ENCODE peak calls at places on chromosomes 2 and 18, in nine cellular contexts. One of them, this sample, is unnamed.

GRCh38 chr2:7604456-7604855 is 687.2 kb downstream of the RNF144A start:
- DNase-seq in ovary: no peak
- DNase-seq in uterus: no peak
- DNase-seq in pancreas: no peak
- DNase-seq in SJSA1: no peak
- DNase-seq in GM23338: no peak
- DNase-seq in effector memory CD4-positive, alpha-beta T cell: no peak
- DNase-seq in upper lobe of right lung: no peak
- DNase-seq in IMR-90: no peak
- DNase-seq in this sample: no peak

GRCh38 chr2:240395448-240395847 is 40.0 kb upstream of the GPC1 start:
- DNase-seq in effector memory CD4-positive, alpha-beta T cell: no peak
- DNase-seq in ovary: peak; percentile 9
- DNase-seq in uterus: no peak
- DNase-seq in SJSA1: peak; percentile 22
- DNase-seq in IMR-90: no peak
- DNase-seq in upper lobe of right lung: no peak
- DNase-seq in GM23338: no peak
- DNase-seq in pancreas: no peak
- DNase-seq in this sample: no peak

GRCh38 chr2:228728961-228729360 is 542.1 kb downstream of the PID1 start:
- DNase-seq in SJSA1: no peak
- DNase-seq in pancreas: no peak
- DNase-seq in GM23338: peak; percentile 35
- DNase-seq in upper lobe of right lung: no peak
- DNase-seq in ovary: no peak
- DNase-seq in effector memory CD4-positive, alpha-beta T cell: no peak
- DNase-seq in IMR-90: no peak
- DNase-seq in uterus: no peak
- DNase-seq in this sample: no peak

GRCh38 chr2:144215207-144215606 is 304.7 kb downstream of the ZEB2 start:
- DNase-seq in GM23338: no peak
- DNase-seq in IMR-90: no peak
- DNase-seq in effector memory CD4-positive, alpha-beta T cell: no peak
- DNase-seq in ovary: no peak
- DNase-seq in SJSA1: no peak
- DNase-seq in upper lobe of right lung: no peak
- DNase-seq in uterus: no peak
- DNase-seq in pancreas: no peak
- DNase-seq in this sample: no peak

GRCh38 chr18:54812885-54813284 is 15.4 kb upstream of the RAB27B start:
- DNase-seq in SJSA1: no peak
- DNase-seq in IMR-90: no peak
- DNase-seq in pancreas: no peak
- DNase-seq in upper lobe of right lung: no peak
- DNase-seq in ovary: no peak
- DNase-seq in uterus: no peak
- DNase-seq in effector memory CD4-positive, alpha-beta T cell: no peak
- DNase-seq in GM23338: no peak
- DNase-seq in this sample: no peak

GRCh38 chr2:241659150-241659739 is 21.8 kb downstream of the ATG4B start:
- DNase-seq in upper lobe of right lung: no peak
- DNase-seq in IMR-90: peak; percentile 73
- DNase-seq in GM23338: peak; percentile 82
- DNase-seq in uterus: peak; percentile 66
- DNase-seq in SJSA1: peak; percentile 68
- DNase-seq in ovary: peak; percentile 77
- DNase-seq in effector memory CD4-positive, alpha-beta T cell: no peak
- DNase-seq in pancreas: peak; percentile 44
- DNase-seq in this sample: no peak

GRCh38 chr2:42101641-42102605 is 54.1 kb downstream of the PKDCC start:
- DNase-seq in ovary: peak; percentile 81
- DNase-seq in GM23338: peak; percentile 72
- DNase-seq in effector memory CD4-positive, alpha-beta T cell: peak; percentile 94
- DNase-seq in uterus: peak; percentile 67
- DNase-seq in upper lobe of right lung: peak; percentile 93
- DNase-seq in pancreas: peak; percentile 44
- DNase-seq in SJSA1: peak; percentile 85
- DNase-seq in IMR-90: peak; percentile 93
- DNase-seq in this sample: peak; percentile 94

GRCh38 chr18:5970032-5970431 is 74.7 kb upstream of the TMEM200C start:
- DNase-seq in pancreas: no peak
- DNase-seq in GM23338: peak; percentile 21
- DNase-seq in upper lobe of right lung: no peak
- DNase-seq in SJSA1: no peak
- DNase-seq in effector memory CD4-positive, alpha-beta T cell: no peak
- DNase-seq in IMR-90: no peak
- DNase-seq in ovary: no peak
- DNase-seq in uterus: no peak
- DNase-seq in this sample: no peak

GRCh38 chr18:43396266-43396665 is 119.0 kb upstream of the SYT4 start:
- DNase-seq in SJSA1: no peak
- DNase-seq in upper lobe of right lung: no peak
- DNase-seq in pancreas: no peak
- DNase-seq in effector memory CD4-positive, alpha-beta T cell: no peak
- DNase-seq in GM23338: peak; percentile 52
- DNase-seq in ovary: no peak
- DNase-seq in IMR-90: no peak
- DNase-seq in uterus: no peak
- DNase-seq in this sample: no peak

GRCh38 chr2:13289310-13289709 is 572.6 kb downstream of the TRIB2 start:
- DNase-seq in GM23338: no peak
- DNase-seq in uterus: no peak
- DNase-seq in SJSA1: no peak
- DNase-seq in ovary: no peak
- DNase-seq in effector memory CD4-positive, alpha-beta T cell: no peak
- DNase-seq in upper lobe of right lung: no peak
- DNase-seq in pancreas: no peak
- DNase-seq in IMR-90: no peak
- DNase-seq in this sample: no peak

GRCh38 chr2:85583667-85584353 is 421 bp upstream of the VAMP5 start:
- DNase-seq in uterus: no peak
- DNase-seq in upper lobe of right lung: no peak
- DNase-seq in IMR-90: no peak
- DNase-seq in SJSA1: no peak
- DNase-seq in effector memory CD4-positive, alpha-beta T cell: no peak
- DNase-seq in ovary: no peak
- DNase-seq in GM23338: no peak
- DNase-seq in pancreas: no peak
- DNase-seq in this sample: no peak

GRCh38 chr2:160555420-160555819 is 61.8 kb upstream of the RBMS1 start:
- DNase-seq in SJSA1: no peak
- DNase-seq in pancreas: no peak
- DNase-seq in IMR-90: no peak
- DNase-seq in uterus: no peak
- DNase-seq in ovary: no peak
- DNase-seq in effector memory CD4-positive, alpha-beta T cell: no peak
- DNase-seq in upper lobe of right lung: no peak
- DNase-seq in GM23338: no peak
- DNase-seq in this sample: no peak

GRCh38 chr2:181239400-181239799 is 217.8 kb upstream of the ITGA4 start:
- DNase-seq in upper lobe of right lung: no peak
- DNase-seq in IMR-90: no peak
- DNase-seq in SJSA1: no peak
- DNase-seq in uterus: no peak
- DNase-seq in effector memory CD4-positive, alpha-beta T cell: no peak
- DNase-seq in pancreas: no peak
- DNase-seq in GM23338: peak; percentile 58
- DNase-seq in ovary: no peak
- DNase-seq in this sample: no peak

GRCh38 chr2:53787255-53787910 is 539 bp downstream of the ERLEC1 start:
- DNase-seq in GM23338: peak; percentile 8
- DNase-seq in upper lobe of right lung: no peak
- DNase-seq in ovary: no peak
- DNase-seq in IMR-90: peak; percentile 48
- DNase-seq in SJSA1: no peak
- DNase-seq in effector memory CD4-positive, alpha-beta T cell: no peak
- DNase-seq in uterus: no peak
- DNase-seq in pancreas: no peak
- DNase-seq in this sample: no peak

GRCh38 chr2:236684534-236685256 is 115.1 kb downstream of the ACKR3 start:
- DNase-seq in SJSA1: no peak
- DNase-seq in uterus: no peak
- DNase-seq in ovary: no peak
- DNase-seq in pancreas: no peak
- DNase-seq in GM23338: peak; percentile 50
- DNase-seq in IMR-90: no peak
- DNase-seq in effector memory CD4-positive, alpha-beta T cell: no peak
- DNase-seq in upper lobe of right lung: no peak
- DNase-seq in this sample: no peak

GRCh38 chr18:44513233-44513632 is 167.5 kb upstream of the SETBP1 start:
- DNase-seq in uterus: no peak
- DNase-seq in upper lobe of right lung: no peak
- DNase-seq in SJSA1: no peak
- DNase-seq in effector memory CD4-positive, alpha-beta T cell: no peak
- DNase-seq in IMR-90: no peak
- DNase-seq in pancreas: no peak
- DNase-seq in ovary: no peak
- DNase-seq in GM23338: no peak
- DNase-seq in this sample: no peak

DNA sequence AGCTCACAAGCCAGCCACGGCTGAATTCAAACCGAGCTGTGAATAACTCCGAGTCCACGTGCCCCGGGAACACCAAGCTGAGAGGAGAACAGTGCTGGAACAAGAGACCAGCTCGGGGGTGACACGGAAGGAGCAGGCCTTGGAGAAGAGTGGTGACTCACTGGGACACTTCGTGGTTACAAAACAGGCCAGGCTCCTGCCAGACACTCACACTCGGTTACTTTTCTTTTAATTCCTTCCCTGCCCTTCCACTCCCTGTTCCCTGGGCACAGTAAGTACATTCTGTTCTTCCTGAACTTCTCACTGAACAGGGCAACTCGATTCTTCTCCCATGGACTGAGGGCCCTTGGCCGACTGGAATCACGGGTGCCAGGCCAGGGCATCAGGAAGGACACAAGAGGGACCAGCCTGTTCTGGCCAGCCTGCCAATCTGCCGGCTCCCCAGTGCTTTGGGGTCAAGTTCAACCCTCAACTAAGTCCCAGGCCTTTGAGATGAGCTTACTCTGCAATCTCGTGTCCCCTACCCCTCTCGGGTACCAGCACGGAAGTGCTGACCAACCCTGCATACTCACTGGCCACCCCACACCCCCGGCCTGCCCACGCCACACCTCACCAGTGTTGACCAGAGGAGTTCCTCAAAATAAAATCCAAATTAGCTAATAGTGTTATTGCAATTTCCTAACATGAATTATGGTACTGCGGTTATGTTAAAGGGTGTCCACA is 87.5 kb downstream of the TFCP2L1 start:
- DNase-seq in ovary: no peak
- DNase-seq in effector memory CD4-positive, alpha-beta T cell: no peak
- DNase-seq in upper lobe of right lung: peak; percentile 95
- DNase-seq in IMR-90: peak; percentile 35
- DNase-seq in uterus: no peak
- DNase-seq in SJSA1: peak; percentile 68
- DNase-seq in GM23338: no peak
- DNase-seq in pancreas: no peak
- DNase-seq in this sample: peak; percentile 93
- H3K27ac ChIP-seq in ovary: no peak overlapping the region
- H3K27ac ChIP-seq in effector memory CD4-positive, alpha-beta T cell: no peak overlapping the region
- H3K27ac ChIP-seq in upper lobe of right lung: peak overlapping the region; percentile 88
- H3K27ac ChIP-seq in IMR-90: no peak overlapping the region
- H3K27ac ChIP-seq in uterus: no peak overlapping the region
- H3K27ac ChIP-seq in SJSA1: peak overlapping the region; percentile 60
- H3K27ac ChIP-seq in GM23338: no peak overlapping the region
- H3K27ac ChIP-seq in pancreas: no peak overlapping the region
- H3K27ac ChIP-seq in this sample: peak overlapping the region; percentile 77

GRCh38 chr2:232218778-232219495 is 159.6 kb upstream of the ALPP start:
- DNase-seq in uterus: no peak
- DNase-seq in IMR-90: no peak
- DNase-seq in effector memory CD4-positive, alpha-beta T cell: no peak
- DNase-seq in ovary: no peak
- DNase-seq in SJSA1: no peak
- DNase-seq in upper lobe of right lung: no peak
- DNase-seq in pancreas: no peak
- DNase-seq in GM23338: no peak
- DNase-seq in this sample: no peak
- H3K4me3 ChIP-seq in uterus: no peak overlapping the region
- H3K4me3 ChIP-seq in IMR-90: no peak overlapping the region
- H3K4me3 ChIP-seq in effector memory CD4-positive, alpha-beta T cell: no peak overlapping the region
- H3K4me3 ChIP-seq in ovary: no peak overlapping the region
- H3K4me3 ChIP-seq in SJSA1: no peak overlapping the region
- H3K4me3 ChIP-seq in upper lobe of right lung: no peak overlapping the region
- H3K4me3 ChIP-seq in pancreas: no peak overlapping the region
- H3K4me3 ChIP-seq in GM23338: no peak overlapping the region
- H3K4me3 ChIP-seq in this sample: no peak overlapping the region

GRCh38 chr2:158990397-158991209 is 22.2 kb downstream of the TANC1 start:
- DNase-seq in upper lobe of right lung: no peak
- DNase-seq in pancreas: no peak
- DNase-seq in SJSA1: no peak
- DNase-seq in GM23338: no peak
- DNase-seq in uterus: no peak
- DNase-seq in IMR-90: peak; percentile 95
- DNase-seq in ovary: no peak
- DNase-seq in effector memory CD4-positive, alpha-beta T cell: no peak
- DNase-seq in this sample: no peak

GRCh38 chr2:158993030-158993429 is 24.6 kb downstream of the TANC1 start:
- DNase-seq in ovary: no peak
- DNase-seq in GM23338: no peak
- DNase-seq in effector memory CD4-positive, alpha-beta T cell: no peak
- DNase-seq in SJSA1: no peak
- DNase-seq in upper lobe of right lung: no peak
- DNase-seq in uterus: no peak
- DNase-seq in pancreas: no peak
- DNase-seq in IMR-90: no peak
- DNase-seq in this sample: no peak

GRCh38 chr2:158984554-158985207 is 16.2 kb downstream of the TANC1 start:
- DNase-seq in GM23338: peak; percentile 17
- DNase-seq in uterus: peak; percentile 31
- DNase-seq in SJSA1: no peak
- DNase-seq in IMR-90: peak; percentile 25
- DNase-seq in ovary: no peak
- DNase-seq in effector memory CD4-positive, alpha-beta T cell: no peak
- DNase-seq in pancreas: no peak
- DNase-seq in upper lobe of right lung: no peak
- DNase-seq in this sample: no peak

GRCh38 chr2:158989165-158989564 is 20.7 kb downstream of the TANC1 start:
- DNase-seq in ovary: no peak
- DNase-seq in uterus: no peak
- DNase-seq in SJSA1: no peak
- DNase-seq in GM23338: no peak
- DNase-seq in pancreas: no peak
- DNase-seq in upper lobe of right lung: no peak
- DNase-seq in IMR-90: no peak
- DNase-seq in effector memory CD4-positive, alpha-beta T cell: no peak
- DNase-seq in this sample: no peak

GRCh38 chr2:158988501-158988900 is 20.1 kb downstream of the TANC1 start:
- DNase-seq in SJSA1: no peak
- DNase-seq in GM23338: peak; percentile 11
- DNase-seq in effector memory CD4-positive, alpha-beta T cell: no peak
- DNase-seq in uterus: no peak
- DNase-seq in ovary: no peak
- DNase-seq in upper lobe of right lung: no peak
- DNase-seq in IMR-90: no peak
- DNase-seq in pancreas: no peak
- DNase-seq in this sample: peak; percentile 46
- H3K4me1 ChIP-seq in SJSA1: peaks cover 8% of the 10 kb centered on the region
- H3K4me1 ChIP-seq in GM23338: peaks cover 14% of the 10 kb centered on the region
- H3K4me1 ChIP-seq in effector memory CD4-positive, alpha-beta T cell: no peaks in the 10 kb centered on the region
- H3K4me1 ChIP-seq in uterus: no peaks in the 10 kb centered on the region
- H3K4me1 ChIP-seq in ovary: peaks cover 3% of the 10 kb centered on the region
- H3K4me1 ChIP-seq in upper lobe of right lung: peaks cover 37% of the 10 kb centered on the region
- H3K4me1 ChIP-seq in IMR-90: peaks cover 8% of the 10 kb centered on the region
- H3K4me1 ChIP-seq in pancreas: no peaks in the 10 kb centered on the region
- H3K4me1 ChIP-seq in this sample: peaks cover 27% of the 10 kb centered on the region

GRCh38 chr2:46914578-46915230 is 902 bp downstream of the MCFD2 start:
- DNase-seq in effector memory CD4-positive, alpha-beta T cell: no peak
- DNase-seq in upper lobe of right lung: no peak
- DNase-seq in uterus: no peak
- DNase-seq in ovary: no peak
- DNase-seq in pancreas: no peak
- DNase-seq in GM23338: no peak
- DNase-seq in SJSA1: no peak
- DNase-seq in IMR-90: no peak
- DNase-seq in this sample: no peak
- H3K27ac ChIP-seq in effector memory CD4-positive, alpha-beta T cell: peak overlapping the region; percentile 94
- H3K27ac ChIP-seq in upper lobe of right lung: peak overlapping the region; percentile 97
- H3K27ac ChIP-seq in uterus: peak overlapping the region; percentile 95
- H3K27ac ChIP-seq in ovary: peak overlapping the region; percentile 96
- H3K27ac ChIP-seq in pancreas: peak overlapping the region; percentile 98
- H3K27ac ChIP-seq in GM23338: no peak overlapping the region
- H3K27ac ChIP-seq in SJSA1: peak overlapping the region; percentile 80
- H3K27ac ChIP-seq in IMR-90: peak overlapping the region; percentile 86
- H3K27ac ChIP-seq in this sample: peak overlapping the region; percentile 83